ENCODE peak calls at places on chromosomes 1 and 21, in five cellular contexts. H is suprapubic skin, L is IMR-90, R is uterus, Q is erythroblast. I is an unnamed sample.

GRCh38 chr1:99994496-99994895 is 24.7 kb downstream of the SLC35A3 start:
- DNase-seq in H (no peak), L (no peak), R (no peak), Q (no peak), I (no peak)

GRCh38 chr1:101178341-101178687 is 58.5 kb upstream of the S1PR1 start:
- DNase-seq in H (no peak), L (no peak), R (no peak), Q (no peak), I (no peak)

GRCh38 chr1:2856821-2857290 is 55.4 kb upstream of the TTC34 start:
- DNase-seq in H (no peak), L (no peak), R (no peak), Q (no peak), I (peak; percentile 54)

GRCh38 chr1:117096871-117097842 is 24.4 kb downstream of the TRIM45 start:
- DNase-seq in H (no peak), L (peak; percentile 64), R (no peak), Q (no peak), I (no peak)

GRCh38 chr1:203564024-203564423 is 62.6 kb upstream of the ATP2B4 start:
- DNase-seq in H (no peak), L (peak; percentile 58), R (no peak), Q (no peak), I (no peak)

GRCh38 chr1:94924967-94925366 is 1.9 kb downstream of the CNN3 start:
- DNase-seq in H (no peak), L (peak; percentile 44), R (peak; percentile 41), Q (peak; percentile 16), I (peak; percentile 37)

GRCh38 chr21:35265170-35265877 is 216.2 kb upstream of the RUNX1 start:
- DNase-seq in H (no peak), L (peak; percentile 79), R (no peak), Q (no peak), I (no peak)

GRCh38 chr1:2179283-2180013 is 15.1 kb downstream of the FAAP20 start:
- DNase-seq in H (no peak), L (no peak), R (no peak), Q (no peak), I (no peak)

GRCh38 chr21:42527127-42527488 is 13.5 kb downstream of the SLC37A1 start:
- DNase-seq in H (peak; percentile 76), L (no peak), R (no peak), Q (no peak), I (no peak)

GRCh38 chr1:51346086-51346942 is 16.0 kb upstream of the TTC39A start:
- DNase-seq in H (no peak), L (no peak), R (no peak), Q (no peak), I (no peak)

GRCh38 chr1:160146107-160146506 is 5.3 kb upstream of the ATP1A4 start:
- DNase-seq in H (no peak), L (no peak), R (no peak), Q (no peak), I (no peak)
- TF ChIP-seq POLR2A in H (no peak), L (no peak), R (no peak), Q (no peak), I (no peak)

GRCh38 chr1:178060789-178061556 is 32.9 kb upstream of the RASAL2 start:
- DNase-seq in H (no peak), L (peak; percentile 84), R (no peak), Q (no peak), I (no peak)
- TF ChIP-seq POLR2A in H (no peak), L (no peak), R (no peak), Q (no peak), I (no peak)

GRCh38 chr21:31656199-31657095 is 3.0 kb upstream of the SOD1 start:
- DNase-seq in H (no peak), L (peak; percentile 47), R (no peak), Q (no peak), I (no peak)

GRCh38 chr21:31663584-31664249 is 4.2 kb downstream of the SOD1 start:
- DNase-seq in H (no peak), L (no peak), R (no peak), Q (no peak), I (no peak)

GRCh38 chr21:31660134-31660565 is 657 bp downstream of the SOD1 start:
- DNase-seq in H (peak; percentile 79), L (no peak), R (peak; percentile 34), Q (no peak), I (no peak)

GRCh38 chr21:31658053-31658452 is 1.4 kb upstream of the SOD1 start:
- DNase-seq in H (no peak), L (no peak), R (no peak), Q (peak; percentile 31), I (no peak)

DNA sequence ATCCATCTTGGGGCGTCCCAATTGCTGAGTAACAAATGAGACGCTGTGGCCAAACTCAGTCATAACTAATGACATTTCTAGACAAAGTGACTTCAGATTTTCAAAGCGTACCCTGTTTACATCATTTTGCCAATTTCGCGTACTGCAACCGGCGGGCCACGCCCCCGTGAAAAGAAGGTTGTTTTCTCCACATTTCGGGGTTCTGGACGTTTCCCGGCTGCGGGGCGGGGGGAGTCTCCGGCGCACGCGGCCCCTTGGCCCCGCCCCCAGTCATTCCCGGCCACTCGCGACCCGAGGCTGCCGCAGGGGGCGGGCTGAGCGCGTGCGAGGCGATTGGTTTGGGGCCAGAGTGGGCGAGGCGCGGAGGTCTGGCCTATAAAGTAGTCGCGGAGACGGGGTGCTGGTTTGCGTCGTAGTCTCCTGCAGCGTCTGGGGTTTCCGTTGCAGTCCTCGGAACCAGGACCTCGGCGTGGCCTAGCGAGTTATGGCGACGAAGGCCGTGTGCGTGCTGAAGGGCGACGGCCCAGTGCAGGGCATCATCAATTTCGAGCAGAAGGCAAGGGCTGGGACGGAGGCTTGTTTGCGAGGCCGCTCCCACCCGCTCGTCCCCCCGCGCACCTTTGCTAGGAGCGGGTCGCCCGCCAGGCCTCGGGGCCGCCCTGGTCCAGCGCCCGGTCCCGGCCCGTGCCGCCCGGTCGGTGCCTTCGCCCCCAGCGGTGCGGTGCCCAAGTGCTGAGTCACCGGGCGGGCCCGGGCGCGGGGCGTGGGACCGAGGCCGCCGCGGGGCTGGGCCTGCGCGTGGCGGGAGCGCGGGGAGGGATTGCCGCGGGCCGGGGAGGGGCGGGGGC is at the start of gene SOD1:
- DNase-seq in H (peak; percentile 96), L (peak; percentile 89), R (peak; percentile 92), Q (peak; percentile 97), I (peak; percentile 97)
- TF ChIP-seq POLR2A in H (peak; percentile 31), L (peak; percentile 98), R (peak; percentile 79), Q (peak; percentile 98), I (peak; percentile 7)

DNA sequence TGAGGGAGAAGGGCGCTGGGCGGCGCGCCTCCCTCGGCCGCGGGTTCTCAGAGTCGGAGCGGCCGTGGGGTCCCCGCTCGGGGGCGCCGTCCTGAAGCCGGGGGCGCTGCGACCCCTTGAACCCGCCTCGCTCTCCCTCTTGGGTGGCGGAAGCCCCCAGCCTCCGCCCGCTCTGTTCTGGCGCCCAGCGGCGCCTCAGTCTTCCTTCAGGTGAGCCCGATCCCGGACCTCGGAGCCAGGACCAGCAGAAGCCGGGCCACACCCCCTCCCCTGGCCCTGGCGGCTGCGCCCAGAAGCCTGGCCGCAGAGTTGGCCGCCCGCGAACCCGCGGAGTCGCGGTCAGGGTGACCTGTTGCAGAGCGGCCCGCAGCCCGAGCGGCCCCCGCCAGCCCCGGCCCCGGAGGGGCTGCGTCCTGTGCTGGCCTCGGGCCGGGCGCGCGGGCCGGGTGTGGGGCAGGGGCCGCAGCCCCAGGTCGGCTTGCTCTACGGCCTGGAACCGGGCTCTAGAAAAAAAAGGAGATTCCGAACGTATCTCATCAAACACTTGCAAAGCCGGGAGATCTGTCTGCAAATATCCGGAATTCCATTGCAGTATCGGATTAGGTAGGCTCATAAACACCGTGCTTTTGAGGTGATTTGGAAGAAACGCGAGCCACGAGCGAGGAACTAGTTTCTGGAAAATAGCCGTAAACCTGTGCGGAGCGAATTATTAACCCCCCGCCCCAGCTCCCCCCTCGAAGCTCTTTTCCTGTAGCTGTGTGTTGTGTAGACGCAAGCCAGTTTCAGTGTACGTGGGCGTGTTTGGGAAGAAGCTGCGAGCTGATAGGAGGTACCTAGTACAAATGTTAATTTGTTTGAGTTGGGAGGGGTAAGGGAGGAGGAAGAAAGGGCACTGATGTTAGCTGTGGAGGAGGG is 816 bp downstream of the RALGPS2 start:
- DNase-seq in H (no peak), L (peak; percentile 84), R (peak; percentile 66), Q (peak; percentile 86), I (peak; percentile 73)
- TF ChIP-seq POLR2A in H (no peak), L (no peak), R (no peak), Q (peak; percentile 73), I (no peak)

DNA sequence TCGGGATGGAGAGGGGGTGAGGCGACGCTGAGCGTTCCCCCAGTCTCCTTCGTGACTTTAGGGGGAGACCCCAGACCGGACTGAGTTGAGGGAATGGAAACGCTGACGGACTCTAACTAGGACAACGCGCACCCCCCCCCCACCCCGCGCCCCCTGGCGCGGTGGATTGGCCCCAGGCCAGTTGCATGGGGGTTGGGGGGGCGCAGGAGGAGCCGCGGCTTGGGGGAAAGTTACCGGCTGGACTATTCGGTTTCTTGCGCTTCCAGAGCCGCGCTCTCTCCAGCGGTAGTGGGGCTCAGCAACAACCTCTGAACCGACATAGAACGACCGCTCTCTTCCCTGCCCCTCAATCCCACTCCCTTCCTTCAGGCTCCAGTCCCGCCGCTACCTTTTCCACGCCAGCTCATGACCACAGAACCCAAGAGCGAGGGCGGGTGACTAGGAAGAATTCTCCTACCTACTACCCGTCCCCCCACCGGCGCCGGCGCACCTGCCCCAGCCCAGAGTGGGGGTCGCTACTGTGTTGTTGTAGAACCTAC is 694 bp downstream of the ZBTB7B start:
- DNase-seq in H (no peak), L (no peak), R (peak; percentile 59), Q (peak; percentile 67), I (no peak)
- TF ChIP-seq POLR2A in H (no peak), L (no peak), R (peak; percentile 16), Q (peak; percentile 30), I (no peak)

GRCh38 chr21:33433425-33434114 is 30.4 kb downstream of the IFNGR2 start:
- DNase-seq in H (no peak), L (no peak), R (no peak), Q (no peak), I (no peak)
- TF ChIP-seq POLR2A in H (no peak), L (no peak), R (no peak), Q (no peak), I (no peak)

DNA sequence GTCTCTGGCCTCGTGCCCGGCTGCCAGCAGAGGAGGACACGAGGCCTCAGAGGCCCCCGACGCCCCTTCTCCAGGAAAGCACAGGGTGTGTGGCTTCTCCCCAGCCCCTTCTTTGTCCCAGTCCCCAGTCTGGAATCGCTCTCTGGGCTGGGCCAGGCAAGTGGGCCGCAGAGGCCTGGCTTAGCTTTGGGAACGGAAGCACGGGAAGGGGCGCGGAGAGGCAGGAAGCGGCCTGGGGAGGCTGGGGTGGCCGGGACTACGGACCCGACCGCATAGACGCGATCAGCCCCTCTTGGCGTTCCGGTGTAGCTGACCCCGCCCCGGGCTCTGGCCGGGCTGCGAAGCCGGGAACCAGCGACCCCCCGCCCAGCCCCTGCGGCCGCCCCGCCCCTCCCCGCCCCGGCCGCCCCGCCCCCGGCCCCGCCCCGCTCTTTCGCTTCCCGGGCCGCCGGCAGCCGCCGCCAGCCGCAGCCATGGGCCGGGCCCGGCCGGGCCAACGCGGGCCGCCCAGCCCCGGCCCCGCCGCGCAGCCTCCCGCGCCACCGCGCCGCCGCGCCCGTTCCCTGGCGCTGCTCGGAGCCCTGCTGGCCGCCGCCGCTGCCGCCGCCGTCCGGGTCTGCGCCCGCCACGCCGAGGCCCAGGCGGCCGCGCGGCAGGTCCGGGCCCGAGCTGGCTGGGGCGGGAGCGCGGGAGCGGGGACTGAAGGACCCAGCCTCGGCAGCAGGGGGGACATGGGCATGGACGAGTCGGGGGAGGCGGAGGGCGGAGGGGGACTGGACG is at the start of gene SELENON:
- DNase-seq in H (no peak), L (peak; percentile 28), R (peak; percentile 70), Q (peak; percentile 51), I (peak; percentile 88)
- TF ChIP-seq POLR2A in H (no peak), L (no peak), R (no peak), Q (no peak), I (no peak)

I was measured in heart left ventricle.